ENCODE peak calls at places on chromosome 15, in eight cellular contexts. O, M, F, J, H, Y, N and L are unnamed samples.

GRCh38 chr15:43292375-43293078 is 25.8 kb upstream of the TGM5 start:
- DNase-seq in O (peak; percentile 22), M (no peak), F (no peak), J (no peak), H (no peak), Y (no peak), N (no peak), L (no peak)

GRCh38 chr15:101451886-101452285 is 37.6 kb downstream of the PCSK6 start:
- DNase-seq in O (no peak), M (no peak), F (no peak), J (no peak), H (no peak), Y (no peak), N (no peak), L (no peak)

GRCh38 chr15:57376695-57377477 is 581 bp downstream of the CGNL1 start:
- DNase-seq in O (peak; percentile 46), M (peak; percentile 68), F (peak; percentile 27), J (no peak), H (peak; percentile 81), Y (no peak), N (peak; percentile 26), L (no peak)

GRCh38 chr15:43748376-43748775 is 2.1 kb downstream of the PDIA3 start:
- DNase-seq in O (peak; percentile 31), M (no peak), F (no peak), J (peak; percentile 6), H (no peak), Y (no peak), N (no peak), L (no peak)

GRCh38 chr15:67026171-67026967 is 39.0 kb upstream of the SMAD3 start:
- DNase-seq in O (no peak), M (no peak), F (no peak), J (no peak), H (no peak), Y (no peak), N (no peak), L (no peak)

GRCh38 chr15:29859981-29860745 is 37.9 kb upstream of the TJP1 start:
- DNase-seq in O (peak; percentile 39), M (no peak), F (no peak), J (peak; percentile 84), H (no peak), Y (peak; percentile 69), N (no peak), L (no peak)

GRCh38 chr15:83605595-83605994 is 48.3 kb upstream of the ADAMTSL3 start:
- DNase-seq in O (no peak), M (peak; percentile 13), F (no peak), J (no peak), H (no peak), Y (no peak), N (no peak), L (no peak)

GRCh38 chr15:73838795-73839565 is 34.4 kb upstream of the TBC1D21 start:
- DNase-seq in O (peak; percentile 13), M (peak; percentile 79), F (peak; percentile 28), J (no peak), H (no peak), Y (no peak), N (no peak), L (no peak)

GRCh38 chr15:82963356-82964341 is 11.1 kb upstream of the HOMER2 start:
- DNase-seq in O (no peak), M (no peak), F (no peak), J (no peak), H (no peak), Y (no peak), N (no peak), L (no peak)

GRCh38 chr15:85727068-85727467 is 67.7 kb downstream of the KLHL25 start:
- DNase-seq in O (no peak), M (no peak), F (no peak), J (no peak), H (no peak), Y (no peak), N (no peak), L (no peak)

DNA sequence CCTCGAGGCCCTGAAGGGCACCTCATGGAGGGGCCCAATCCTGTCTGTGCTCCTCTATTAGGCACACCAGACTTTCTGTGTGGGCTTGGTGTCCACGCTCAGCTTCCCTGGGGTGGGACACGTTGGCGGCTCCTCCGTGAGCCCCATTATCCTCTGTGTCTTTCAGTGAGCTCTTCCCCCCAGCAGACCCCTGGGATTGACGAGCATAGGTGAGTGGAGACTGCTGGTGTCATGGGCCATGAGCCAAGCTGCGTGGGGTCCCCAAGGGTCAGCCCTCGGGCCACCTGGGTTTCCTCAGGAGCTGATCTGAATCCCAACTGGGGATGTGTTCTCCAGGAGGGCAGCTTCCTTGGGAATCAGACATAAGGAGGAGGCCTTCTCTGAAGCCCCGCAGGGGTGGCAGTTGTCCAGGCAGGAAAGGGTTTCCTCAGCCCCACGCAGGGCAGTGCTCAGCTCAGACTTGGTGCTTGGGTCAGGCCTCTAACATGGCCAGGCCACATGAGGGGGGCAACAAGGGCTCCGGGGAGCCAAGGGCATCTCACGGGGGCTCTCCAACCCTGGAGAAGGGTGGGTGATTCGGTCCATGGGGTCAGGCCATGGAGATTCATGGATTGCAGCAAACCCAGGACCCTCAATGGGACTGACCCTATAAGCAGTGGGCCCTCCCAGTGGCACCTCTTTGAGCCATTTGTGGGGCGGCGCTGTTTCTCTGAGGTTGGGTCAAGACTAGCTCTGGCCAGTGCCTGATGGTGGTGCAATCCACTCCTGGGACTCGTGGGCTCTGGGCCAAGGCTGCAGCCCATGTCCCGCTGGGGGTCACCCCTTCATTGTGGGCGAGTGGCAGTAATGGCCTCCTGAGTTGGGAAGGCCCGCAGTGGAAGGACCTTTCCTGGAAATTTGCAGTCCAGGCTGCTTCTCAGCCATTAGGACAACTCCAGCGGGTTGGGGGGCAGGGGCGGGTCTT is 222.5 kb downstream of the SNRPN start:
- DNase-seq in O (no peak), M (peak; percentile 3), F (peak; percentile 6), J (no peak), H (peak; percentile 21), Y (no peak), N (peak; percentile 3), L (peak; percentile 81)
- TF ChIP-seq CTCF in O (no peak), M (no peak), F (no peak), J (no peak), H (no peak), Y (no peak), N (no peak), L (no peak)

GRCh38 chr15:72233759-72234158 is 2.8 kb upstream of the PKM start:
- DNase-seq in O (no peak), M (no peak), F (no peak), J (no peak), H (no peak), Y (no peak), N (no peak), L (no peak)

GRCh38 chr15:72229947-72230196 is 1.1 kb downstream of the PKM start:
- DNase-seq in O (no peak), M (no peak), F (no peak), J (no peak), H (no peak), Y (no peak), N (no peak), L (no peak)

GRCh38 chr15:72230197-72231065 is 559 bp downstream of the PKM start:
- DNase-seq in O (peak; percentile 94), M (peak; percentile 84), F (peak; percentile 74), J (peak; percentile 94), H (peak; percentile 91), Y (peak; percentile 85), N (peak; percentile 90), L (peak; percentile 95)

GRCh38 chr15:72231066-72231846 is at the start of gene PKM:
- DNase-seq in O (peak; percentile 98), M (peak; percentile 98), F (peak; percentile 96), J (peak; percentile 99), H (peak; percentile 100), Y (peak; percentile 95), N (peak; percentile 97), L (peak; percentile 96)

GRCh38 chr15:72231847-72232461 is 964 bp upstream of the PKM start:
- DNase-seq in O (peak; percentile 78), M (peak; percentile 54), F (no peak), J (peak; percentile 85), H (peak; percentile 63), Y (peak; percentile 76), N (no peak), L (no peak)
- TF ChIP-seq CTCF in O (no peak), M (no peak), F (no peak), J (no peak), H (no peak), Y (no peak), N (no peak), L (no peak)

GRCh38 chr15:80093854-80094418 is 34.5 kb downstream of the ZFAND6 start:
- DNase-seq in O (peak; percentile 49), M (peak; percentile 72), F (no peak), J (no peak), H (peak; percentile 58), Y (no peak), N (no peak), L (no peak)

GRCh38 chr15:80087104-80087503 is 27.6 kb downstream of the ZFAND6 start:
- DNase-seq in O (no peak), M (no peak), F (no peak), J (no peak), H (no peak), Y (no peak), N (no peak), L (no peak)

GRCh38 chr15:80090041-80090440 is 30.6 kb downstream of the ZFAND6 start:
- DNase-seq in O (no peak), M (no peak), F (no peak), J (no peak), H (no peak), Y (no peak), N (no peak), L (no peak)

GRCh38 chr15:80095511-80095910 is 36.0 kb downstream of the ZFAND6 start:
- DNase-seq in O (no peak), M (no peak), F (no peak), J (no peak), H (no peak), Y (no peak), N (no peak), L (no peak)

DNA sequence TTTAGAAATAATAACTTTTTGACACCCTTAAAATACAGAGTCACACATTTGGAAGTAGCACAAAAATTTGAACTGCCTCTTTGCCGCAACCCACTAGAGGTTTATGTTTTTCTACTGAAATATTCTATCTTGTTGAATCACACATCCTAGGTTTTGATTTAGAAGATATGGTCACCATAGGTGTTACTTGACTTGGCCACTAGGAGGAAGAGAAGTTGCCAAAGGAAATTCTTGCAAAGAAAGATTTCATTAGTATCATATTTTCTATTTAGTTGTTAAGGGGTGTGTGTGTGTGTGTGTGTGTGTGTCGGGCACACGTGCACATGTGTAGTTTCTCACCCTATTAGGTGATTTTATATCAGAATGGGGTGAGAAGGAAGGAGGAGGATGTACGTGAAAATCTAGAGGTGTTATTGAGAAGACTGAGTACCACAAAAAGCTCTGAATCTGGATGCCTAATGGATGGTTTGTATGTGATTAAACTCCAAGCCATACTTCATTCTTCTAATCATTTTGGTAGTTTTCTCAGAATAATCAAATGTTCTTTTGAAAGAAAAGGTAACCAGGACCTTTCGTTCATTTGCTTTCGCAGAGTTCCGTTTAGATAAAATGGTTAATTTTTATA is 31.5 kb downstream of the ZFAND6 start:
- DNase-seq in O (no peak), M (no peak), F (no peak), J (no peak), H (no peak), Y (no peak), N (no peak), L (no peak)
- TF ChIP-seq CTCF in O (peak; percentile 42), M (peak; percentile 19), F (no peak), J (peak; percentile 48), H (peak; percentile 72), Y (peak; percentile 48), N (peak; percentile 74), L (peak; percentile 42)

DNA sequence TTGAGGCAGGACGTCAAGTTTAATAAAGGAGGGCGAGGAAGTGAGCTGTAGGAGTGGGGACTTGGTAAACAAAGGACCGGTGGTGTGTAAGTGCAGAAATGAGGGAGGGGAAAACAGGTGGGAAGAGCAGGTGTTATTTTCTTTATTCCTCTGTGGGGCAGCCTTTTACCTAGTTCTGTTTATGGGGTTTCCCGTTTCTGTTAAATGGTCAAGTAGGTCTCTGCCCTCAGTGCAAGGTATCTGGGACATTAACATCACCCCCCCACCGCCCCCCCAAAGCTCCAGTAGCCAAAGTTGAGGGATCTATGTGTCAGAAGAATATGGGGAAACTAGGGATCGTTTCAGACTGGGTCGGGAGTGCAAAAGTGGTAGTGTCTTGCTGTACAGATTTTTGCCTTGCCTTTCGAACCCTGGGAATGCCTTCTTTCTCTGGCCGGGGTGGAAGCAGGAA is 898 bp downstream of the MGA start:
- DNase-seq in O (no peak), M (no peak), F (no peak), J (no peak), H (no peak), Y (no peak), N (no peak), L (no peak)
- TF ChIP-seq CTCF in O (no peak), M (no peak), F (no peak), J (no peak), H (no peak), Y (no peak), N (no peak), L (no peak)